ENCODE peak calls at places on chromosomes 16 and 17, in seven cellular contexts. W is H9, J is H1, G is mesenchymal stem cell, I is mesendoderm, N is neuronal stem cell, C is trophoblast cell. H is an unnamed sample.

GRCh38 chr17:29612404-29613370 is 10.0 kb downstream of the CORO6 start:
- DNase-seq in W (peak), J (no peak), G (no peak), I (no peak), N (no peak), C (no peak), H (no peak)

GRCh38 chr16:20740007-20740883 is 1.4 kb downstream of the THUMPD1 start:
- DNase-seq in W (no peak), J (no peak), G (peak), I (peak), N (no peak), C (no peak), H (no peak)

GRCh38 chr17:57985675-57985974 is 2.4 kb downstream of the VEZF1 start:
- DNase-seq in W (no peak), J (no peak), G (peak), I (no peak), N (no peak), C (no peak), H (peak)

GRCh38 chr16:86531193-86531550 is 20.8 kb downstream of the FOXF1 start:
- DNase-seq in W (no peak), J (no peak), G (no peak), I (no peak), N (no peak), C (no peak), H (no peak)

GRCh38 chr17:45022655-45023339 is 28.6 kb downstream of the DCAKD start:
- DNase-seq in W (no peak), J (no peak), G (no peak), I (peak), N (no peak), C (no peak), H (no peak)

GRCh38 chr16:31191697-31192428 is 10.7 kb downstream of the PYCARD start:
- DNase-seq in W (no peak), J (no peak), G (no peak), I (no peak), N (no peak), C (no peak), H (no peak)

GRCh38 chr17:82836823-82837357 is 2.9 kb downstream of the ZNF750 start:
- DNase-seq in W (no peak), J (no peak), G (no peak), I (peak), N (no peak), C (no peak), H (no peak)

GRCh38 chr17:31692632-31693031 is 166.4 kb downstream of the COPRS start:
- DNase-seq in W (no peak), J (no peak), G (no peak), I (no peak), N (no peak), C (no peak), H (no peak)

GRCh38 chr17:80964231-80964856 is 27.3 kb upstream of the CHMP6 start:
- DNase-seq in W (no peak), J (no peak), G (no peak), I (no peak), N (peak), C (no peak), H (no peak)

GRCh38 chr17:35214631-35215273 is 20.6 kb upstream of the SLC35G3 start:
- DNase-seq in W (no peak), J (no peak), G (no peak), I (no peak), N (no peak), C (no peak), H (no peak)

GRCh38 chr17:72206376-72206775 is 85.6 kb downstream of the SOX9 start:
- DNase-seq in W (no peak), J (no peak), G (no peak), I (no peak), N (no peak), C (no peak), H (no peak)

DNA sequence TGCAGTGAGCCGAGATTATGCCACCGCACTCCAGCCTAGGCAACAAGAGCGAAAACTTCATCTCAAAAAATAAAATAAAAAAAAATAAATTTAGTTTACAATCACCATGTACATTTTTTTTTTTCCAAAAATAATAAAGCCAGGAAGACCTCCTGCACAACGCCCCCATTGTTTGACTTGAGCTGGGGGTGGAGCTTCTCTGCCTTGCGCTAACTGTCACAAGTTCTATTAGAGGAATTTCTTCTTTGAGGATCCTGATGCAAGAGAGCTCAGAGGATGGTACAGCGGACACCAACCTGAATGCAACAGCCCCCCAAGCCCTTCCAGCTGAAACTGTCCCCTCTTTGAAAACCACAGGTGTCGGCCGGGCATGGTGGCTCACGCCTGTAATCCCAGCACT is 24.9 kb upstream of the CBX4 start:
- DNase-seq in W (no peak), J (no peak), G (no peak), I (no peak), N (no peak), C (no peak), H (no peak)
- H3K23ac ChIP-seq in W (no peak), J (no peak), G (no peak), I (no peak), N (no peak), C (no peak), H (no peak)

GRCh38 chr16:2852003-2852730 is 5.8 kb downstream of the PRSS22 start:
- DNase-seq in W (no peak), J (no peak), G (no peak), I (no peak), N (no peak), C (no peak), H (no peak)
- H3K23ac ChIP-seq in W (no peak), J (no peak), G (no peak), I (no peak), N (no peak), C (no peak), H (no peak)

DNA sequence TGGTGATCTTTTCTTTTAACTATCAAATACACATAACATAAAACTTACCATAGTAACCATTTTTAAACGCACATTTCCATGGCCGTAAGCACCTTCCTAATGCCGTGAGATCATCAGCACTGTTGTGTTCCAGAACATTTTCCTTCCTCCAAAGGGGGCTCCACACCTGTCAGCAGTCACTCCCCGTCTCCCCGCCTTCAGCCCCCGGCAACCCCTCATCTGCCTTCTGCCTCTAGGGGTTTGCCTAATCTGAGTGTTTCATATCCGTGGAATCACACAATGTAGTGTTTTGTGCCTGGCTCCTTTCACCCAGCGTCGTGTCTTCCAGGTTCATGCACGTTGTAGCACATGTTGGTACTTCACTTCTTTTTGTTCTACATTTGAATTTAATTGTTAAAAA is 350.1 kb upstream of the TNRC6C start:
- DNase-seq in W (peak), J (no peak), G (no peak), I (no peak), N (no peak), C (no peak), H (no peak)
- H3K23ac ChIP-seq in W (no peak), J (no peak), G (no peak), I (no peak), N (no peak), C (no peak), H (no peak)

DNA sequence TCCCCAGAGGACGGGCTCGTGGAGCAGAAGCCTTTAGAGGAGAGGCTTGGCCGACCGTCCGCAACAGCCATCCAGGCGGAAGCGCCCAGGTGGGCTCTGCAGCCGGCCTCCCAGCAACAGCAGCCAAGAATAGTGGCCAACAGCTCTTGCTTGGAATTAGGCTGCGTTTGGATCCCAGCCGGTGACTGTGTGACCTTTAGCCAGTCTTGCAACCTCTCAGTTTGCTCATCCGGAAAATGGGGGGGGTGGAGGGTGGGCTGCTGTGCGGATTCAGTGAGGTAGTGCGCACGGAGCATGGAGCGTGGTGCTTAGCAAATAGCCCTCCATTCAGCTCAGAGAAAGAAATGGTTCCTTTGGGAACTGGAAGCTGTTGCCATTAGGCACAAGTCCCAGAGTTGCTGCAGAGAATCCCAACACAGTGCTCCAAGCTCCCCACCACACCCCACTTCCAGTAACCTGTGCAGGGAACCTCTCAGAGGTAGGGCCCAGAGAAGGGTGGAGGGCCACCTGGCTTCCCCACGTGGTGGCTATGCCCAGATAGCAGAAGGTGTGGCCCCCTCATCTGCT is 46.7 kb downstream of the RTN4RL1 start:
- DNase-seq in W (no peak), J (no peak), G (no peak), I (no peak), N (no peak), C (no peak), H (no peak)
- H3K23ac ChIP-seq in W (no peak), J (no peak), G (no peak), I (no peak), N (no peak), C (no peak), H (no peak)

DNA sequence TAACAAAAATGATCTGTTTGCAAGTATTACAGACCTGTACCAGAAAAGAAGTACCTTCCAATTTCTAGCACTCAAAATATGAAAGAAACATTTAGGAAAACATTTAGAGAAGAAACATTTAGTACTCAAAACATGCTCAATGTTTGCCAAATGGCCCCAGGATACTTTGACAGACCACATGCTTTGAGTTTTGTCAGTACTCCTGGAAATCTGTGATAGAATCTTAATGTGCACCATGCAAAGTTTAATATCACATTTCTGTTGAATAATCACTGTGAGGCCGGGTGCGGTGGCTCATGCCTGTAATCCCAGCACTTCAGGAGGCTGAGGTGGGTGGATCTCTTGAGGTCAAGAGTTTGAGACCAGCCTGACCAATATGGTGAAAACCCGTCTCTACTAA is 8.5 kb upstream of the ZC3H7A start:
- DNase-seq in W (no peak), J (no peak), G (no peak), I (no peak), N (no peak), C (no peak), H (no peak)
- H3K23ac ChIP-seq in W (no peak), J (no peak), G (no peak), I (no peak), N (no peak), C (no peak), H (no peak)

DNA sequence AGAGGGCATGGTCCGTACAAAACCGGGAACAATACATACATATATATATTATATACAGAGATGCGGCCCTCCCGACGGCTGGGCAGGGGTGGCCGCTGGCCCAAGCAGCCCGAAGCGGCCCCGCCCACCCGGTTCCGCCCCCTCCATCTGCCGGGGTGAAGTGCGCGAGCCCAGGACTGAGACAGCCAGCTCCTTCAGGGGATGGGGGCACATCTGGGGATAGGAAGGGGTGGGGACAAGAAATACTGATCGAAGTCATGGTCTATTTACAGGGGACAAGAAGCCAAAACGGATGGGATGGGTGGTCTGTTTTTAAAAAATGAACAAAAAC is 3.8 kb upstream of the SAMD14 start:
- DNase-seq in W (no peak), J (no peak), G (no peak), I (no peak), N (no peak), C (no peak), H (no peak)
- H3K23ac ChIP-seq in W (no peak), J (no peak), G (peak), I (no peak), N (no peak), C (no peak), H (peak)

DNA sequence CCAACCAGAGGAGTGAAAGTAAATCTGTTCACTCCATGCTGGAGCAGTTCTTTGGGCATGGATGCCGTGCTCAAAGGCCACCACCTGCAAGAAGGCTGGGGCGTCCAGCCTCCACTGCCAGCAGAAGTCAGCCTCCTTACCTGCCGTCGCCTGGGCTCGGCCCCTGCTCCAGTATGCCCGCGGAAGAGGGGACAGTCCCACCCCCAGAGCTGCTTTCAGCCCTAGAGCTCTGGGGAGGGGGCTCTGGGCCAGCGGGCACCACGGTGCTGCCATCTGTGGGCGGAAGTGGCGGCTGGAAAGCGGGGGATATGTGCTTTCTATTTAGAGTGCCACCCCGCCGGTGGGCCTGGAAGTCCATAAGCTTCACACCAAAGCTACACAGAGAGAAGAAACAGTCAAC is 75.9 kb downstream of the ARHGAP17 start:
- DNase-seq in W (no peak), J (no peak), G (no peak), I (no peak), N (no peak), C (no peak), H (no peak)
- H3K23ac ChIP-seq in W (no peak), J (no peak), G (no peak), I (no peak), N (no peak), C (no peak), H (no peak)

DNA sequence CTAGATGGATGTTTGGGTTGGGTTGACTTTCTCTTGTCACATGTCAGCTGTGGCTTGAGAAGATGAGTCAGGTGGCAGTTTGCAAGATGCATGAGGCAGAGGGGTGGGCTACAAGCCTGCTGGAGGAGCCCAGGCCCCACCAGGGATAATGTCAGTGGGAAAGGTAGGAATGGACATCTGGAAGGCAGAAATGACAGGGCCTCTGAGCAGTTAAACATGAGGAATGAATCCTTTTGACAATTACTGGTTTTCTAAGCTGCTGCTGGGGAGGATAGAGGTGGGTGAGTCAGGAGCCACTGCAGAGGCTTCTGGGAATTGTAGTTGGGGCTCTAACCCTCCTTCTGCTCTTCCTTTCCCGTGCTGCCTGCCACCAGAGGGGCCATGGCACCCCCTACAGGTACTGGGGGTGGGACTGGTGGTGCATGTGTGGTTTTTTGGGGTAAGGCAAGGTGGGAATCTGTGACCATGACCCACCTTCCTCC is 15.7 kb downstream of the SLC52A1 start:
- DNase-seq in W (no peak), J (no peak), G (no peak), I (peak), N (no peak), C (no peak), H (peak)
- H3K23ac ChIP-seq in W (no peak), J (no peak), G (no peak), I (no peak), N (no peak), C (no peak), H (no peak)

GRCh38 chr17:11980813-11981212 is 16.5 kb downstream of the ZNF18 start:
- DNase-seq in W (no peak), J (no peak), G (peak), I (no peak), N (no peak), C (no peak), H (no peak)

GRCh38 chr17:11979795-11980194 is 17.5 kb downstream of the ZNF18 start:
- DNase-seq in W (no peak), J (no peak), G (no peak), I (no peak), N (no peak), C (no peak), H (no peak)

GRCh38 chr17:11986179-11986938 is 10.9 kb downstream of the ZNF18 start:
- DNase-seq in W (no peak), J (no peak), G (no peak), I (peak), N (no peak), C (no peak), H (no peak)

GRCh38 chr17:11986939-11987329 is 10.3 kb downstream of the ZNF18 start:
- DNase-seq in W (no peak), J (no peak), G (peak), I (peak), N (peak), C (peak), H (peak)

DNA sequence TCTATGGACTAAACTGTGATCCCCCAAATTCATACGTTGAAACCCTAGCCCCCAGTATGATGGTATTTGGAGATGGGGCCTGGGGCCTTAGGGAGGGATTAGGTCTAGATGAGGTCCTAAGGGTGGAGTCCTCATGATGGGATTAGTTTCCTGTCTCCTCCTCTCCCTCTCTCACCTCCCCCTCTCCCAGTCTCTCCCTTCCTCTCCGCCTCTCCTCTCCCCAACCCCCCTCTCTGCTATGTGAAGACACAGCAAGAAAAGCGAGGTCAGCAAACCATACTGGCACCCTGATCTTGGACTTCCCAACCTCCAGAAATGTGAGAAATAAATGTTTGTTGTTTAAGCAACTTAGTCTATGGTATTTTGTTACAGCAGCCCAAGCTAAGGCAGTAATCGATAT is 15.4 kb downstream of the ZNF18 start:
- DNase-seq in W (no peak), J (no peak), G (no peak), I (peak), N (no peak), C (no peak), H (no peak)
- H3K23ac ChIP-seq in W (no peak), J (no peak), G (no peak), I (no peak), N (no peak), C (no peak), H (no peak)